ENCODE peak calls at places on chromosomes 1 and 21, in seven cellular contexts. I, E, N, D, Y, P and V are unnamed samples. For H3K27me3, the result is how much of the 10 kb centered on the place peaks cover.

GRCh38 chr1:198937231-198938031 is 298.6 kb downstream of the PTPRC start:
- DNase-seq in I (peak), E (no peak), N (peak), D (peak), Y (peak), P (no peak), V (peak)

GRCh38 chr1:231053493-231054162 is 13.6 kb upstream of the FAM89A start:
- DNase-seq in I (no peak), E (no peak), N (peak), D (peak), Y (peak), P (no peak), V (no peak)

GRCh38 chr1:201397675-201398074 is 1.4 kb downstream of the LAD1 start:
- DNase-seq in I (no peak), E (no peak), N (no peak), D (no peak), Y (no peak), P (no peak), V (no peak)

GRCh38 chr1:200892546-200892945 is 2.2 kb upstream of the INAVA start:
- DNase-seq in I (no peak), E (peak), N (no peak), D (no peak), Y (no peak), P (no peak), V (no peak)

GRCh38 chr1:79188371-79188770 is 181.8 kb upstream of the ADGRL4 start:
- DNase-seq in I (no peak), E (no peak), N (no peak), D (no peak), Y (peak), P (no peak), V (no peak)

GRCh38 chr21:17673261-17674020 is 60.7 kb upstream of the BTG3 start:
- DNase-seq in I (no peak), E (no peak), N (no peak), D (no peak), Y (peak), P (no peak), V (no peak)

GRCh38 chr21:45494135-45494850 is 47.9 kb downstream of the SLC19A1 start:
- DNase-seq in I (no peak), E (no peak), N (peak), D (no peak), Y (no peak), P (peak), V (no peak)

GRCh38 chr21:46056450-46056903 is 41.4 kb upstream of the COL6A2 start:
- DNase-seq in I (no peak), E (peak), N (no peak), D (peak), Y (peak), P (peak), V (peak)

GRCh38 chr21:45981641-45982255 is at the start of gene COL6A1:
- DNase-seq in I (peak), E (peak), N (no peak), D (peak), Y (peak), P (peak), V (peak)

GRCh38 chr1:208184993-208185703 is 59.0 kb downstream of the PLXNA2 start:
- DNase-seq in I (no peak), E (no peak), N (no peak), D (no peak), Y (peak), P (no peak), V (no peak)

GRCh38 chr1:5960336-5960735 is 31.9 kb downstream of the NPHP4 start:
- DNase-seq in I (no peak), E (peak), N (no peak), D (no peak), Y (no peak), P (peak), V (peak)
- H3K27me3 ChIP-seq in I (under half), E (under half), N (under half), D (under half), Y (under half), P (under half), V (under half)

DNA sequence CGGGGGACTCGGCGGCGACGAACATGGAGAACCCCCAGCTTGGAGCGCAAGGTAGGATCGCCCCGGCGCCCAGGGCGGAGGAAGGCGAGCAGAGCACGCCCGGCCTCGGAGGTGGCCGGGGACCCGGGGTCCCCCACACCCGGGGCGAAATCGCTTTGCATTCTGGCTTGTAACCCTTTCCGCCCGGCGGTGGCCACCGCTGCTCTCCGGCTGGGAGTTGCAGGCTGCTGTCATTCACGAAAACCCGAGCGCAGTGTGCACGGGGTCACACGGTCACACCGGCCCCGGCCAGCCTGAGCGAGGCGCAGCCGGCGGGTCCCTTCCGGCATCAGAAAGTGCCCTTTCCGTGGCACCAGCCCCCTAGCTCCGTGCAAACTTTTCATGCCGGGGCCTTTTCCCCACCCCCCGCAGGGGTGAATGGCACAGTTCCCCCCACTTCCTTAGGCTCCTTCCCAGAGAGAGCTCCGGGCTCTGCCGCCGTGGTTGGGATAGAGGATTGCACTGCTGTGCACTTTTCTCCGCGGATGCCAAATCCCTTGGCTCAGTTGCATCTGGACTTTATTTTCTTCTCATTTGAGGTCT is 779 bp downstream of the KAZN start:
- DNase-seq in I (no peak), E (no peak), N (no peak), D (no peak), Y (no peak), P (no peak), V (no peak)
- H3K4me3 ChIP-seq in I (no peak), E (peak), N (no peak), D (peak), Y (peak), P (no peak), V (peak)

DNA sequence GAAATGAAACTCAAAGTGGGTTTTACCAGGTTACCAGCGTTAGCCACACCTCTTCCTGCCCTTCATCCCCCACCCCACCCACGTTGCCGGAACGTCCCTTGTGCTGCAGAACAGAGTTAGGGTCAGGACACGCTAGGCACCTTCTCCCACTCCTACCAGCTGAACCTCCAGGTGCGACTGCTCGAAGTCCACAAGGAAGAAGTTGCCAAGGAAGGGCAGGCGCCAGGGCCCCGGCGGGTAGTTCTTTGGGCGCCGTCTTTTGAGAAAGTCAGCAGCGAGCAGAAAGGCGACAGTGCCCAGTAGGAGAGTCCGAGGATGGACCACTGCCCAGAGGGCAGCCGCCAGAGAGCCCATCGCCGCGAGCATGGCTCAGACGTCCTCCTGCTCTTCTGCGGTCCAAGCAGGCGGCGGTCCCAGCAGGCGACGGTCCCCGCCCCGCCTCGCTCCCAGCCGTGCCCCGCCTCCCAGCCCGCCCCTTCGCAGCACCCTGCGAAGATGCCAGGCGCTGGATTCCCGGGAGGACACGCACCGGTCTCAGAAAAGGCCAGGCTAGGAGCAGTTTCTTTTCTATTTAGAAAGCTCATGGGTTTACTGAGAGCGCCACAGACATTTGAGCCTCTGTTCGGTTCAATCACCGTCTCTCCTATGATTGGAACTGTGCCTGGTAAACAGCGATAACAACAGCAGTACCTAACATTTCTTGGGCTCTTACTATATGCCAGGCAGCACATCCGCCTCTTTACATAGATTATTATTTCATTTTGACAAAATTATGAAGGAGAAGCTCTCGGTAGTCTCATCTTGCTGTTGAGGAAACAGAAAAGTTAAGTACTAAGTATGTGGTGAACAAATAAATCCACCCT is at the start of gene CYP2J2:
- DNase-seq in I (peak), E (no peak), N (no peak), D (no peak), Y (peak), P (peak), V (peak)
- H3K27me3 ChIP-seq in I (under half), E (under half), N (under half), D (under half), Y (under half), P (under half), V (under half)

DNA sequence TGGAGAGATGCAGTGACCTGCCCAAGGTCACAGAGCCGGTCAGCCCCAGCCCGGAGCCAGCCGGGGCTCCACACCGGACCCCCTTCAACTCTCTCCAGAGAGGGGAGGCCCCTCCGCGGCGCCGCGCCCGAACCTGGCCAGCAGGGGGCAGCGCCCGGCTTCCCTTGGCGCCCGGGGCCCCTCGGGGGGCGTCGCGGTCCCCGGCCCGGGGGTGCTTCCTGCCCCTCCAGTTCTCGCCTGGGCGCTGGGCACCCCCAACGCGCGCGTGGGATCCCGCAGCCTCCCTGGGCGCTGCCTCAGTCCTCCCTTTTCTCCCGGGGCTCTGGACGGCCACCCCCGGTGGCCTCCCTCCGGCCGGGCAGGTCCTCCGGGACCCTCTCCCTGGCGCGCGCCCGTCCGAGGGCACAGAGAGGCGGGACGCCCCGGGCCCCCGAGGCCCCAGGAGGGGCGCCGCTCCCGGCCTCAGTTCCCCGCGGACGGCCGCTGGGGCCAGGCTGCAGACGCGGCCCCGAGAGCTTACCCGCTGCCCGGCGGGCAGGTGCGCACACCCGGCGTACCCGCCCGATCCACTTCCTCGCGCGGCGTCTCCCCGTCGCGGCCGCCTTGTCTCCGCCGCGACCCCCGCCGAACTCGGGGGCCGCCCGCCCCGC is 406 bp downstream of the HTR1D start:
- DNase-seq in I (peak), E (no peak), N (no peak), D (no peak), Y (no peak), P (no peak), V (no peak)
- H3K4me3 ChIP-seq in I (peak), E (peak), N (no peak), D (peak), Y (peak), P (no peak), V (peak)

GRCh38 chr1:236396665-236397043 is 2.6 kb downstream of the EDARADD start:
- DNase-seq in I (no peak), E (no peak), N (no peak), D (no peak), Y (no peak), P (no peak), V (no peak)
- H3K27me3 ChIP-seq in I (under half), E (half or more), N (under half), D (under half), Y (under half), P (under half), V (under half)

GRCh38 chr1:175287377-175287776 is 94.8 kb upstream of the KIAA0040 start:
- DNase-seq in I (no peak), E (no peak), N (peak), D (no peak), Y (no peak), P (no peak), V (no peak)

DNA sequence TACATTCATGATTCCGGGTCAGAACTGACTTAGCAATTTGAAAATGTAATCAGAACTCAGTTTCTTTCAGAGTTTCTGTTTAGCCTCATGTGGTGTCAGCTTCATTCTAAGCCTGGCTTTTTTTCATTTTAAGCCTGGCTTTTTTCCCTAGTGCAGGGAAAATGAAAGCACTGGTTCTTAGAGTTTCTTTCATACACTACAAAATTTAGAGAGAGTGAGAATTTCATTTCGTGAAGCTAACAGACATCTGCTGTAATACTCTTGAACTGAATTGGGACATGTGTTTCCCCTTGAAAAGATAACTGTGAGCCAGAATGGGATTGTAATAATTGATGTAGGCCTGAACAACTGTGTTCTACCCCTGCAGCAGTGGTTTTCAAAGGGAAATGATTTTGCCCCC is 95.3 kb upstream of the KIAA0040 start:
- DNase-seq in I (no peak), E (no peak), N (no peak), D (no peak), Y (no peak), P (no peak), V (no peak)
- H3K4me3 ChIP-seq in I (no peak), E (no peak), N (no peak), D (no peak), Y (no peak), P (no peak), V (no peak)

GRCh38 chr1:114199017-114199594 is 45.4 kb upstream of the SYT6 start:
- DNase-seq in I (no peak), E (no peak), N (no peak), D (no peak), Y (no peak), P (no peak), V (no peak)

GRCh38 chr1:114196992-114197907 is 43.6 kb upstream of the SYT6 start:
- DNase-seq in I (no peak), E (no peak), N (no peak), D (no peak), Y (no peak), P (no peak), V (no peak)

GRCh38 chr1:114192328-114192727 is 38.7 kb upstream of the SYT6 start:
- DNase-seq in I (no peak), E (no peak), N (no peak), D (no peak), Y (no peak), P (no peak), V (no peak)

GRCh38 chr1:114201486-114201885 is 47.8 kb upstream of the SYT6 start:
- DNase-seq in I (no peak), E (no peak), N (no peak), D (no peak), Y (no peak), P (no peak), V (no peak)

DNA sequence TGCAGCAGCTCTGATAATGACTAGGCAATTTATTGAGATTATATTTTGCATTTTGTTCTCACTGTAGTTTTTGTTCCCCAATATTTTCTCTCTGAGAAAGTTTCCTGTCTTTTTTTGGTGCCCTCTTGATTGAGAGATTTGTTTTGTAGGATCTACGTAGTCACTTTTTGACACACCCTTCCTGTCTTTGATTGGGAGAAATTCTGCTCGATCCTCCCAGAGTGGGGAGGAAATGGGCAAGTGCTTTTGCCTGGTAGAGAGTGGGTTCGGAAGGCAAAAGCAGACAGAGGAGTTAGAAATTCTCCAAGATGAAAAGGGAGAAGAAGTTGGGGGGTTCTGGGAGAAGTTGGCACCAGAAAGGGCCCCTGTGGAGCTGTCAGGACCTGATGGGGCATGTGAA is 42.1 kb upstream of the SYT6 start:
- DNase-seq in I (no peak), E (no peak), N (no peak), D (no peak), Y (no peak), P (no peak), V (no peak)
- H3K27me3 ChIP-seq in I (under half), E (under half), N (under half), D (under half), Y (under half), P (under half), V (under half)

DNA sequence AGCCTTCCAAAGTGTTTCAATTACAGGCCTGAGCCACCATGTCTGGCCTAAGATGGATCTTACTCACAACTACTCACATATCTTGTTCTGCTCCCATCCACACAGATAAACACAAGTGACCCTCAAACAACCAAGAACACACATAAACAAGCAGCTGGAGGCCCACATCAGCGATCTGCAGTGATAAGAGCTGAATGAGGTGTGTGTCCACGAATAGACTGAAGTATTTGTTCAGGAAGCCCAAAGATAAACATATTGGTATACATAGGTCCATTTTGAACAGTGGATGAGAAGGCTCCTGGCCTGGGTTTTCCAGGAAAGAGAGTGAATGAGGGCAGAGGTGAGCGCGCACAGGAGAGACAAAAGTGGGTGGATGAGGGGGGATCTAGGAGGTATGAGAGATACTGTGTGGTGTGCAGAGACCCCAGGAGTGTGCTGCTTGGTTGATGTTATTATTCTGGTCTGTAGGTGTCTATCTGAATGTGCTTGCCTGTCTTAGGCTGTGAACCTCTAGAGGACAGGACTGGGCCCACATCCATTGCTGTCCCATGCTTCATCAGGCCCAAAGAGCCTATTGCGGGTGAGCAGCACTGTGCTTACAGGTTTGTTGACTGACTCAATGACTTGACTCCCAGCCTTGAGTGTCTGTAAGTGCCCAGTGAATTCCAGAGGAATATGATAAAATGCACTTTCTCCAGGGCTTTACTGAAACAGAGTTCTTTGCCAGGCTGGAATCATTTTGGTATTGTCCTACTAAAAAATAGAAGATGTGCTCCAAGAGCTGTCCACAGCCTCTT is 79.9 kb upstream of the ATP1A1 start:
- DNase-seq in I (no peak), E (no peak), N (no peak), D (no peak), Y (no peak), P (no peak), V (no peak)
- H3K4me3 ChIP-seq in I (no peak), E (no peak), N (no peak), D (no peak), Y (no peak), P (no peak), V (no peak)

GRCh38 chr1:24927473-24927872 is 2.6 kb downstream of the RUNX3 start:
- DNase-seq in I (peak), E (no peak), N (no peak), D (no peak), Y (no peak), P (no peak), V (no peak)
- H3K27me3 ChIP-seq in I (under half), E (half or more), N (under half), D (under half), Y (under half), P (under half), V (under half)